ENCODE peak calls at places on chromosomes 5 and 9, in nine cellular contexts. U, J, X, B, O, K, D, L and Q are unnamed samples.

GRCh38 chr9:11257992-11258391 is 645.2 kb upstream of the PTPRD start:
- DNase-seq in D (no peak), J (no peak), B (no peak), K (no peak), L (no peak), U (no peak), O (no peak), X (no peak), Q (no peak)

GRCh38 chr5:107671742-107672211 is 1.0 kb upstream of the EFNA5 start:
- DNase-seq in D (peak), U (peak), J (peak), K (no peak), L (peak), X (no peak), B (no peak), O (no peak), Q (no peak)

GRCh38 chr5:43425965-43426364 is 13.8 kb upstream of the CCL28 start:
- DNase-seq in K (no peak), O (no peak), U (no peak), L (no peak), J (no peak), B (no peak), D (peak), X (no peak), Q (no peak)

GRCh38 chr9:132586830-132587483 is 4.6 kb downstream of the BARHL1 start:
- DNase-seq in D (no peak), O (no peak), J (no peak), X (no peak), L (no peak), U (no peak), K (no peak), B (no peak), Q (no peak)

GRCh38 chr5:159951387-159951786 is 35.1 kb downstream of the ADRA1B start:
- DNase-seq in J (no peak), O (peak), L (no peak), B (no peak), K (no peak), X (no peak), U (no peak), D (no peak), Q (no peak)

GRCh38 chr9:137632432-137633161 is 13.8 kb downstream of the EHMT1 start:
- DNase-seq in D (peak), U (no peak), O (no peak), B (no peak), X (no peak), L (no peak), J (no peak), K (no peak), Q (no peak)

GRCh38 chr9:124140941-124141568 is 116.7 kb upstream of the NEK6 start:
- DNase-seq in U (no peak), D (no peak), J (no peak), L (no peak), O (no peak), X (no peak), K (no peak), B (no peak), Q (no peak)

GRCh38 chr5:92884464-92884863 is 696.6 kb downstream of the NR2F1-AS1 start:
- DNase-seq in J (no peak), L (no peak), X (no peak), D (no peak), B (no peak), O (no peak), K (no peak), U (no peak), Q (no peak)

GRCh38 chr5:81729276-81729675 is 21.6 kb downstream of the SSBP2 start:
- DNase-seq in D (no peak), K (no peak), J (no peak), B (no peak), X (no peak), O (no peak), U (no peak), L (no peak), Q (no peak)

GRCh38 chr5:127026166-127026565 is 4.2 kb downstream of the MARCHF3 start:
- DNase-seq in K (no peak), U (no peak), O (no peak), X (no peak), D (no peak), L (no peak), J (no peak), B (no peak), Q (no peak)

GRCh38 chr5:761206-761771 is 23.2 kb downstream of the ZDHHC11B start:
- DNase-seq in O (no peak), D (no peak), U (no peak), K (peak), L (no peak), B (no peak), X (no peak), J (no peak), Q (no peak)

GRCh38 chr5:163948086-163948666 is 442.8 kb downstream of the MAT2B start:
- DNase-seq in U (no peak), J (no peak), D (no peak), X (no peak), O (no peak), L (no peak), K (no peak), B (no peak), Q (no peak)

GRCh38 chr5:129460951-129461815 is 1.1 kb downstream of the ADAMTS19 start:
- DNase-seq in J (peak), B (no peak), K (peak), L (peak), D (no peak), O (no peak), U (peak), X (peak), Q (peak)

GRCh38 chr9:38041564-38042267 is 27.3 kb downstream of the SHB start:
- DNase-seq in O (no peak), D (no peak), K (no peak), U (no peak), J (no peak), B (no peak), X (no peak), L (no peak), Q (no peak)

GRCh38 chr5:109570362-109570874 is 119.3 kb upstream of the MAN2A1 start:
- DNase-seq in L (no peak), K (no peak), D (no peak), X (no peak), O (no peak), B (no peak), U (no peak), J (no peak), Q (no peak)

GRCh38 chr5:130141689-130142320 is 237.5 kb downstream of the CHSY3 start:
- DNase-seq in O (no peak), D (peak), U (no peak), L (peak), J (peak), B (no peak), X (no peak), K (no peak), Q (no peak)

GRCh38 chr9:110092792-110093191 is 115.2 kb downstream of the C9orf152 start:
- DNase-seq in D (no peak), J (no peak), O (no peak), B (no peak), X (no peak), K (no peak), L (no peak), U (no peak), Q (no peak)

GRCh38 chr5:57032151-57032551 is 80.2 kb upstream of the MIER3 start:
- DNase-seq in O (peak), U (no peak), J (peak), B (no peak), X (no peak), D (no peak), K (no peak), L (no peak), Q (no peak)

GRCh38 chr5:34684281-34684979 is 28.3 kb downstream of the RAI14 start:
- DNase-seq in B (no peak), O (no peak), U (no peak), K (no peak), X (no peak), J (peak), L (no peak), D (peak), Q (no peak)

GRCh38 chr5:38768411-38769211 is 77.2 kb upstream of the OSMR start:
- DNase-seq in U (no peak), O (no peak), K (no peak), L (no peak), J (no peak), D (no peak), X (no peak), B (no peak), Q (no peak)

GRCh38 chr5:166240705-166241104 is 2050.7 kb upstream of the WWC1 start:
- DNase-seq in B (no peak), J (no peak), D (no peak), U (no peak), L (no peak), X (no peak), K (no peak), O (no peak), Q (no peak)

GRCh38 chr5:166236327-166236726 is 2055.1 kb upstream of the WWC1 start:
- DNase-seq in X (no peak), J (no peak), O (no peak), B (no peak), D (no peak), U (no peak), K (no peak), L (no peak), Q (no peak)
- TF ChIP-seq CTCF in X (no peak), J (no peak), O (no peak), B (no peak), D (no peak), U (no peak), K (no peak), L (no peak), Q (no peak)

GRCh38 chr5:150114773-150115408 is 28.5 kb upstream of the CSF1R start:
- DNase-seq in O (no peak), X (no peak), L (no peak), B (no peak), D (no peak), U (no peak), K (no peak), J (no peak), Q (no peak)

GRCh38 chr5:150112211-150113046 is 26.1 kb upstream of the CSF1R start:
- DNase-seq in L (peak), J (no peak), U (peak), D (peak), O (no peak), B (no peak), X (peak), K (no peak), Q (no peak)

GRCh38 chr5:150116667-150117395 is 30.5 kb upstream of the CSF1R start:
- DNase-seq in X (no peak), J (no peak), B (no peak), K (peak), D (no peak), O (no peak), L (no peak), U (no peak), Q (no peak)

GRCh38 chr5:150113047-150113744 is 26.8 kb upstream of the CSF1R start:
- DNase-seq in L (peak), X (peak), U (no peak), D (peak), B (no peak), J (no peak), O (no peak), K (no peak), Q (no peak)

GRCh38 chr5:150114102-150114641 is 27.8 kb upstream of the CSF1R start:
- DNase-seq in J (no peak), O (no peak), X (no peak), D (no peak), U (no peak), K (peak), B (no peak), L (no peak), Q (no peak)
- TF ChIP-seq CTCF in J (no peak), O (no peak), X (no peak), D (peak), U (no peak), K (no peak), B (no peak), L (no peak), Q (no peak)

DNA sequence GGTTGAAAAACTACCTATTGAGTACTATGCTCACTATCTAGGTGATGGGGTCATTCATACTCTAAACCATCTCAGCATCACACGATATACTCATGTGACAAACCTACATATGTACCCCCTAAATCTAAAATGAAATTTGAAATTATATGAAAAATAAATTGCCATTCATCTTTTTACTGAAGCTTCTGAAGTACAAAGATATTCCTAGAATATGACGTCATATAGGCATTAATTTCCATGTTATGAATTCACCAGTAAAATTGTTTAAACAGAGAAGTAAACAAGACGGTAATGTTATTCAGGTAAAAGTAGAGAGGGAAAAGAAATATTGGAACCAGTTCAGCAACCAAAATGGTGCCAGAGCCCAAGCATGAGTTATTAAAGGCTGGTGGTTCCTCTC is 173.0 kb downstream of the MRPS30 start:
- DNase-seq in K (no peak), D (no peak), J (no peak), X (no peak), O (no peak), U (no peak), B (no peak), L (no peak), Q (no peak)
- TF ChIP-seq CTCF in K (no peak), D (no peak), J (no peak), X (no peak), O (no peak), U (no peak), B (no peak), L (no peak), Q (no peak)

DNA sequence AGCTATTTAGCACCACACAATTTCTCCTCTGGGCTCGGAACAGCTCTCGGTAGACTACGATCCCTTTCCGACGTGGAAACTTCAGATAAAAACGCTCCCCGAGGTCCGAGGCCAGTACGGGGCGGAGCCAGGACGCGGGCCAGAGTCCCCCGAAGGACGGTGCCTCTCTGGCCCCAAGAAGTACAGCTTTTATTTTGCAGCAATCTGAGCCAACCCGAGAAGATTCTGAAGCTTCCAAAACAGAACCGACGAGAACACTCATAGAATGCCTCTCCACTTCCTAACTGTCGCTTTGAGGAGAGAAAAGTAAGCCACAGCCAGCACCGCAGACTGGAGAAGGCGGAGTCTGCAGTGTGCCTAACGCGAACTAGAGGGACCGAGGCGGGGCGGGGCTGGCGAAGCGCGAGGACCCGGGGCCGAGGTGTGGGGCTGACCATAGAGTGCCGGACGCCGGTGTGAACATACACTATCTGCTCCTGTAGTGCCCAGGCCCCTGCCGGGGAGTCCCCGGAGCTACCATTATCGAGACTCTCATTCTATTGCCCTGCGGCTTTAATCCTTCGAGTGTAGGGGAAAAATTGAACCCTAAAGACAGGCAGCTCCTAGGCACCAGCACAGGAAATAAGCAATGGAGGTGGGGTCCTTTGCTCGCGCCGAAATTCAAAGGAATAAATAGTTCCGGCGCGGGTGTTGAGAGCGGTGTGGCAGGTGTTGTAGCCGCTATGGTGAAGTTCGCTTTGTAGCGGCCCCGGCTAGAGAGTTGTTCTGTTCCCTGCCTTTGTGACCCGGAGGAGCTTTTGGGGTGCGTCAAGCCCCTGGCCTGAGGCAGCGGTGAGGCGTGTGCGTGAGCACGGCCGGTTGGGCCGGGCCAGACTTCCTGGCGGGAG is at the start of gene SMC2:
- DNase-seq in B (peak), J (peak), D (peak), O (peak), L (peak), X (peak), U (peak), K (peak), Q (peak)
- TF ChIP-seq CTCF in B (no peak), J (no peak), D (no peak), O (no peak), L (no peak), X (no peak), U (no peak), K (peak), Q (no peak)

DNA sequence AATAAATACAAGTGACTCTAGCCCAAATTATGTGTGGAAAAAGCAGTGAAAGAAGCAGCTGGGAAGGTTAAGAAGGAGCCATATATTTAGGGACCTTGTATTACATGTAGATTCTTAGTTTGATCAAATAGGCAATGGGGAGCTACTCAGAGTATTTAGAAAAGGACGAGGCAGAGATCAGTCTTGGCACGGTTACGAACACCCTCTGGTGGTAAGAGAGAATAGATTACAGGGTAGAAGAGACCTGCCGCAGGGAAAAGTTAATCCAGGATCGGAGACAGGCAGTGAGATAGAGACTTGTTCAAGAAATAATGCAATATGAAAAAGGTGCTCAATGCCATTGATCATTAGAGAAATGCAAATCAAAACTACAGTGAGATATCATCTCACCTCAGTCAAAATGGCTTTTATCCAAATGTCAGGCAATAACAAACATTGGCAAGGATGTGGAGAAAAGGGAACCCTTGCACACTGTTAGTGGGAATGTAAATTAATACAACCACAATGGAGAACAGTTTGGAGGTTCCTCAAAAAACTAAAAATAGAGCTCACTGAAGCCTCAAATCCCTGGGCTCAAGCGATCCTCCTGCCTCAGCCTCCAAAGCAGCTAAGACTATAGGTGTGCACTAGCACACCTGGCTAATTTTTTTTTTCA is 12.0 kb downstream of the INIP start:
- DNase-seq in U (no peak), D (peak), K (peak), B (no peak), J (no peak), X (no peak), O (no peak), L (no peak), Q (no peak)
- TF ChIP-seq CTCF in U (no peak), D (peak), K (peak), B (no peak), J (peak), X (peak), O (peak), L (peak), Q (no peak)

GRCh38 chr5:142694092-142694856 is 8.4 kb upstream of the FGF1 start:
- DNase-seq in X (no peak), D (no peak), B (no peak), L (no peak), U (no peak), J (no peak), O (no peak), K (no peak), Q (no peak)
- TF ChIP-seq CTCF in X (no peak), D (no peak), B (no peak), L (no peak), U (no peak), J (no peak), O (no peak), K (no peak), Q (no peak)

GRCh38 chr5:169344629-169345028 is 43.7 kb upstream of the SLIT3 start:
- DNase-seq in X (no peak), J (no peak), O (no peak), L (no peak), K (no peak), B (no peak), D (peak), U (peak), Q (no peak)
- TF ChIP-seq CTCF in X (no peak), J (no peak), O (no peak), L (no peak), K (no peak), B (no peak), D (no peak), U (no peak), Q (no peak)

DNA sequence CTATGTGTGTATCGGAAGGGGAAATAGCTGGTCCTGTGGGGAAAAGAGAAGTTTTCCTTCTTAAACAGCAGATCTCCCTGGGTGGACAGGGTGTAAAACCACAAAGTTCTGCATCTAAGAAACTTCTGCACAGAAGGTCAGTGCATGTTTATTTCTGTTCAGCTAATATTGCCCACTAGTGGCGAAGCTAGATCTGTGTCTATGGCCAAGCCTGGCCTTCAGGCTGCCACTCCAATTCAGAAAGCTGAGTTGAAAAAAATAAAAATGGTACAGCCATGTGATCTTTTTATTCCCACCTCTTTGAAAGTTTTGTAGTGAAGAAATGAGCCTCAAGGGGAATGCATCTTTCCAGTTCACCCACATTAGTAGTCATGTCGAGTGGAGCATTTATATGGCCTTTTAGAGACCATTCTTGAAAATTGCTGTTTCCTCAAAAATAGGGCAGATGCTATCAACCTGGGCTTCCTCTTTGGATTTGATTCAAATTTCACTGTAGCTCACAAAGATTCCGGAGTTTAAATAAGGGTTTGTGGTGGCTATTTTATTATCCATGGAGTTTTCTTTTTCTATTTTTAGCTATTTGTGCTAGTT is 488.0 kb downstream of the PRELID2 start:
- DNase-seq in X (no peak), L (no peak), O (peak), K (no peak), B (no peak), D (peak), J (no peak), U (no peak), Q (no peak)
- TF ChIP-seq CTCF in X (no peak), L (peak), O (peak), K (peak), B (peak), D (peak), J (peak), U (peak), Q (peak)

DNA sequence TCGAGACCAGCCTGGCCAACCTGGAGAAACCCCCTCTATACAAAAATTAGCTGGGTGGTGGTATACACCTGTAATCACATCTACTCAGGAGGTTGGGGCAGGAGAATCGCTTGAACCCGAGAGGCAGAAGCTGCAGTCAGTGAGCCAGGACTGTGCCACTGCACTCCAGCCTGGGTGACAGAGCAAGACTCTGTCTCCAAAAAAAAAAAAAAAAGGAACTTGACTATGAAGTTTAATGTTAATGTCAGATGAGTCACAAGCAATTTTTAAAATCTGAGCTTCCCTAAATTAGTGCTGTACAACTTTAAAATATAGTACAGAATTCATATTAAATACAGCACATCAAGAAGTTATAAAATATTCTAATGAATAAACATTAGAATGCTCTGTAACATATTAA is 1.5 kb downstream of the MEIKIN start:
- DNase-seq in X (no peak), B (no peak), U (no peak), K (no peak), J (no peak), L (no peak), O (no peak), D (no peak), Q (no peak)
- TF ChIP-seq CTCF in X (no peak), B (no peak), U (no peak), K (no peak), J (no peak), L (no peak), O (no peak), D (no peak), Q (no peak)